ENCODE peak calls at places on chromosomes 5 and 9, in seven cellular contexts. E, H, Q, J, D, R and X are unnamed samples.

GRCh38 chr5:127216906-127217675 is 73.5 kb upstream of the MEGF10 start:
- DNase-seq in J (no peak), H (peak), Q (no peak), R (no peak), D (no peak), E (no peak), X (no peak)

GRCh38 chr5:134006119-134006514 is 1.3 kb upstream of the VDAC1 start:
- DNase-seq in Q (no peak), E (no peak), J (no peak), H (no peak), D (no peak), R (no peak), X (no peak)

GRCh38 chr9:14018061-14018460 is 295.9 kb downstream of the NFIB start:
- DNase-seq in J (no peak), Q (peak), E (no peak), H (peak), R (no peak), D (no peak), X (no peak)

GRCh38 chr9:79013715-79014610 is 557.8 kb upstream of the TLE4 start:
- DNase-seq in D (no peak), E (no peak), H (peak), Q (peak), R (no peak), J (peak), X (no peak)

GRCh38 chr5:96284727-96285389 is 148.2 kb downstream of the PCSK1 start:
- DNase-seq in J (no peak), D (no peak), R (no peak), E (no peak), H (no peak), Q (no peak), X (no peak)

GRCh38 chr9:130660683-130661460 is 3.5 kb upstream of the PRDM12 start:
- DNase-seq in Q (no peak), E (no peak), J (no peak), D (no peak), R (no peak), H (no peak), X (no peak)

GRCh38 chr5:68027519-68027918 is 188.0 kb upstream of the PIK3R1 start:
- DNase-seq in E (no peak), D (no peak), R (no peak), Q (peak), J (peak), H (no peak), X (no peak)

GRCh38 chr5:56816546-56817081 is 1.3 kb downstream of the MAP3K1 start:
- DNase-seq in D (peak), H (peak), Q (peak), J (peak), E (peak), R (peak), X (peak)

GRCh38 chr9:74125916-74126315 is 371.2 kb upstream of the RORB start:
- DNase-seq in D (no peak), Q (peak), E (no peak), R (no peak), J (no peak), H (peak), X (no peak)

GRCh38 chr9:120913673-120914266 is 12.8 kb downstream of the TRAF1 start:
- DNase-seq in E (no peak), H (no peak), D (no peak), Q (no peak), R (no peak), J (peak), X (no peak)

GRCh38 chr9:95610006-95610785 is 93.4 kb upstream of the PTCH1 start:
- DNase-seq in E (no peak), Q (no peak), R (no peak), H (no peak), J (no peak), D (no peak), X (no peak)

GRCh38 chr9:4640027-4640426 is 22.1 kb upstream of the PLPP6 start:
- DNase-seq in R (no peak), H (peak), E (peak), Q (no peak), D (peak), J (peak), X (no peak)

GRCh38 chr9:136854842-136855460 is 2.8 kb downstream of the MAMDC4 start:
- DNase-seq in J (no peak), D (no peak), Q (no peak), E (no peak), R (no peak), H (no peak), X (no peak)

GRCh38 chr9:129803679-129804065 is 688 bp downstream of the TOR1B start:
- DNase-seq in Q (no peak), R (no peak), E (no peak), H (peak), J (peak), D (no peak), X (no peak)

GRCh38 chr5:126373621-126374416 is 49.4 kb upstream of the GRAMD2B start:
- DNase-seq in E (no peak), D (peak), R (no peak), Q (no peak), J (peak), H (peak), X (no peak)

GRCh38 chr9:116377179-116377790 is 223.7 kb downstream of the PAPPA start:
- DNase-seq in R (no peak), H (peak), J (peak), Q (peak), E (no peak), D (no peak), X (no peak)

GRCh38 chr9:127526655-127527559 is 75.6 kb downstream of the LRSAM1 start:
- DNase-seq in J (no peak), H (no peak), E (no peak), R (no peak), D (no peak), Q (no peak), X (no peak)

GRCh38 chr5:110865400-110866094 is 126.7 kb downstream of the SLC25A46 start:
- DNase-seq in R (no peak), H (peak), Q (peak), E (no peak), J (peak), D (no peak), X (no peak)

GRCh38 chr9:122134822-122135528 is 24.6 kb downstream of the NDUFA8 start:
- DNase-seq in Q (no peak), D (no peak), J (peak), H (no peak), R (no peak), E (no peak), X (no peak)

GRCh38 chr9:116572095-116572748 is 114.9 kb upstream of the TRIM32 start:
- DNase-seq in D (no peak), Q (peak), E (no peak), H (peak), J (peak), R (peak), X (no peak)

GRCh38 chr5:69083412-69083811 is 10.4 kb upstream of the SLC30A5 start:
- DNase-seq in J (peak), Q (peak), E (no peak), H (peak), R (no peak), D (no peak), X (no peak)

GRCh38 chr5:135140805-135141204 is 106.8 kb upstream of the PITX1 start:
- DNase-seq in R (no peak), J (peak), E (no peak), H (peak), D (no peak), Q (peak), X (no peak)

GRCh38 chr9:24258626-24259025 is 287.1 kb downstream of the IZUMO3 start:
- DNase-seq in R (no peak), E (no peak), Q (no peak), J (no peak), H (no peak), D (no peak), X (no peak)

GRCh38 chr9:88056876-88057275 is 81.4 kb downstream of the SPATA31C2 start:
- DNase-seq in E (no peak), R (no peak), J (peak), H (peak), Q (peak), D (no peak), X (no peak)

GRCh38 chr9:106755727-106756126 is 107.2 kb upstream of the ZNF462 start:
- DNase-seq in J (no peak), D (no peak), R (no peak), E (no peak), Q (no peak), H (peak), X (no peak)